ENCODE peak calls at places on chromosome 19, in ten cellular contexts. U is heart right ventricle, O is tibial artery, X is GM23248, W is uterus, B is psoas muscle, Q is AG04450, G is testis, K is cardiac muscle cell, D is thyroid gland. P is an unnamed sample. For H3K27me3, the result is how much of the 10 kb centered on the place peaks cover.

GRCh38 chr19:56637976-56638555 is 4.9 kb upstream of the SMIM17 start:
- DNase-seq in W (peak), K (peak), O (no peak), G (peak), B (peak), D (peak), Q (peak), U (peak), X (peak), P (peak)

GRCh38 chr19:16886305-16886880 is 2.4 kb upstream of the F2RL3 start:
- DNase-seq in X (peak), W (peak), U (peak), D (peak), Q (no peak), O (no peak), B (peak), K (peak), G (peak), P (peak)

GRCh38 chr19:48656840-48657474 is 11.0 kb upstream of the CA11 start:
- DNase-seq in Q (peak), K (peak), O (no peak), D (peak), G (no peak), X (peak), W (no peak), U (no peak), B (no peak), P (peak)

GRCh38 chr19:33199441-33200265 is 5.5 kb downstream of the LRP3 start:
- DNase-seq in U (no peak), Q (no peak), X (peak), G (no peak), O (no peak), B (no peak), K (no peak), W (no peak), D (no peak), P (no peak)

GRCh38 chr19:55372316-55373081 is 2.2 kb upstream of the IL11 start:
- DNase-seq in D (no peak), U (no peak), B (no peak), W (no peak), K (peak), X (peak), O (no peak), G (no peak), Q (no peak), P (no peak)

GRCh38 chr19:43612374-43612773 is 486 bp downstream of the SRRM5 start:
- DNase-seq in K (no peak), W (no peak), B (no peak), X (no peak), G (no peak), Q (no peak), O (no peak), U (no peak), D (no peak), P (no peak)

GRCh38 chr19:17685451-17686026 is 2.6 kb downstream of the UNC13A start:
- DNase-seq in K (no peak), U (no peak), G (no peak), Q (no peak), O (no peak), D (no peak), B (no peak), X (no peak), W (no peak), P (no peak)

GRCh38 chr19:10565028-10565566 is 713 bp downstream of the KRI1 start:
- DNase-seq in W (no peak), U (no peak), Q (no peak), D (peak), X (peak), O (peak), K (peak), B (peak), G (no peak), P (peak)

GRCh38 chr19:47443331-47443730 is 24.0 kb upstream of the MEIS3 start:
- DNase-seq in X (no peak), D (no peak), G (no peak), Q (no peak), B (no peak), K (no peak), O (no peak), U (no peak), W (no peak), P (no peak)

GRCh38 chr19:10831980-10832658 is 3.9 kb downstream of the TMED1 start:
- DNase-seq in K (no peak), W (no peak), G (no peak), O (no peak), U (no peak), D (no peak), Q (no peak), B (no peak), X (no peak), P (no peak)

GRCh38 chr19:55283548-55284393 is at the start of gene BRSK1:
- DNase-seq in W (peak), B (peak), K (peak), D (no peak), X (peak), Q (no peak), G (peak), U (peak), O (no peak), P (no peak)

GRCh38 chr19:10670187-10670586 is 16.0 kb downstream of the ILF3 start:
- DNase-seq in B (no peak), K (no peak), D (no peak), O (no peak), U (no peak), X (peak), G (no peak), Q (no peak), W (no peak), P (no peak)

GRCh38 chr19:33946535-33947323 is 150.1 kb downstream of the KCTD15 start:
- DNase-seq in K (no peak), W (no peak), Q (no peak), X (no peak), B (no peak), U (no peak), G (no peak), D (no peak), O (peak), P (no peak)

GRCh38 chr19:30245401-30246039 is 126.7 kb upstream of the ZNF536 start:
- DNase-seq in D (no peak), B (no peak), K (no peak), G (no peak), O (no peak), U (no peak), X (no peak), W (no peak), Q (no peak), P (no peak)

GRCh38 chr19:49104229-49104864 is 9.8 kb upstream of the LIN7B start:
- DNase-seq in Q (no peak), U (no peak), K (no peak), D (no peak), G (no peak), X (no peak), W (no peak), B (no peak), O (no peak), P (no peak)

GRCh38 chr19:44055870-44056269 is 4.0 kb downstream of the ZNF223 start:
- DNase-seq in D (no peak), B (no peak), G (no peak), U (no peak), O (no peak), X (no peak), Q (no peak), W (no peak), K (no peak), P (no peak)

GRCh38 chr19:35429698-35430097 is 18.4 kb upstream of the FFAR2 start:
- DNase-seq in B (no peak), G (no peak), Q (no peak), X (no peak), K (no peak), D (no peak), W (no peak), U (no peak), O (no peak), P (no peak)

GRCh38 chr19:47487551-47488515 is 3.8 kb upstream of the KPTN start:
- DNase-seq in U (no peak), B (no peak), X (no peak), K (no peak), D (no peak), Q (no peak), O (no peak), W (no peak), G (no peak), P (no peak)

GRCh38 chr19:6794817-6795431 is 22.4 kb downstream of the VAV1 start:
- DNase-seq in B (no peak), Q (no peak), W (no peak), O (no peak), U (no peak), D (no peak), X (peak), K (no peak), G (peak), P (no peak)

GRCh38 chr19:5805465-5806132 is 732 bp downstream of the NRTN start:
- DNase-seq in X (peak), B (no peak), D (peak), Q (no peak), W (no peak), G (peak), U (peak), K (peak), O (no peak), P (peak)

GRCh38 chr19:13865578-13866462 is 11.1 kb upstream of the NANOS3 start:
- DNase-seq in U (no peak), G (no peak), X (peak), B (no peak), O (no peak), D (peak), Q (no peak), K (peak), W (no peak), P (no peak)

GRCh38 chr19:6750062-6750461 is 10.6 kb downstream of the TRIP10 start:
- DNase-seq in G (no peak), U (peak), B (peak), X (no peak), W (no peak), D (no peak), Q (no peak), O (no peak), K (no peak), P (no peak)

GRCh38 chr19:54335164-54335563 is 3.8 kb downstream of the LILRA4 start:
- DNase-seq in O (no peak), W (no peak), G (no peak), U (no peak), X (no peak), B (no peak), K (no peak), Q (no peak), D (no peak), P (no peak)

GRCh38 chr19:13692096-13692495 is 72.2 kb upstream of the MRI1 start:
- DNase-seq in B (no peak), O (no peak), U (no peak), G (no peak), X (peak), K (peak), W (no peak), Q (peak), D (peak), P (no peak)

GRCh38 chr19:4061683-4062575 is 4.8 kb downstream of the ZBTB7A start:
- DNase-seq in U (no peak), X (peak), W (no peak), O (no peak), Q (no peak), G (no peak), D (peak), K (no peak), B (peak), P (peak)

GRCh38 chr19:4208385-4209094 is 20.8 kb upstream of the EBI3 start:
- DNase-seq in D (no peak), O (no peak), K (peak), X (peak), B (no peak), Q (no peak), W (no peak), G (no peak), U (no peak), P (no peak)

GRCh38 chr19:10219678-10220077 is 11.5 kb downstream of the S1PR2 start:
- DNase-seq in K (peak), W (no peak), Q (peak), B (no peak), D (no peak), G (no peak), X (peak), U (no peak), O (no peak), P (peak)

GRCh38 chr19:3224346-3225325 is at the start of gene CELF5:
- DNase-seq in B (peak), X (peak), O (no peak), W (no peak), D (peak), Q (no peak), K (peak), U (peak), G (peak), P (peak)

GRCh38 chr19:48806518-48806817 is 4.4 kb downstream of the BCAT2 start:
- DNase-seq in O (no peak), B (no peak), G (no peak), D (no peak), W (peak), U (no peak), X (no peak), Q (no peak), K (no peak), P (no peak)

GRCh38 chr19:34229721-34230120 is 24.6 kb upstream of the GARRE1 start:
- DNase-seq in Q (no peak), U (no peak), B (no peak), D (no peak), W (no peak), G (no peak), X (no peak), O (no peak), K (no peak), P (no peak)

GRCh38 chr19:15717781-15718180 is 10.0 kb upstream of the OR10H2 start:
- DNase-seq in Q (no peak), K (no peak), U (no peak), O (no peak), W (no peak), D (no peak), X (no peak), G (no peak), B (no peak), P (no peak)

GRCh38 chr19:6888967-6889366 is 1.6 kb downstream of the ADGRE1 start:
- DNase-seq in K (no peak), G (no peak), U (no peak), W (no peak), Q (no peak), O (no peak), X (no peak), B (no peak), D (no peak), P (no peak)

GRCh38 chr19:3670258-3670795 is 29.9 kb downstream of the PIP5K1C start:
- DNase-seq in D (peak), B (peak), Q (peak), G (peak), W (peak), K (peak), O (peak), X (peak), U (peak), P (peak)

GRCh38 chr19:8242212-8242821 is 33.1 kb downstream of the CERS4 start:
- DNase-seq in K (no peak), Q (no peak), B (no peak), G (no peak), U (no peak), O (no peak), X (no peak), W (no peak), D (no peak), P (no peak)

GRCh38 chr19:23420824-23421223 is 25.6 kb upstream of the ZNF91 start:
- DNase-seq in W (no peak), D (no peak), G (no peak), O (no peak), K (no peak), Q (no peak), X (no peak), B (no peak), U (no peak), P (no peak)

GRCh38 chr19:35903550-35904179 is 1.3 kb downstream of the HCST start:
- DNase-seq in O (peak), W (peak), Q (no peak), G (peak), K (peak), D (peak), B (peak), X (peak), U (peak), P (peak)

GRCh38 chr19:32363632-32364031 is 18.2 kb downstream of the ZNF507 start:
- DNase-seq in O (no peak), U (no peak), D (no peak), W (no peak), K (no peak), G (no peak), Q (no peak), X (no peak), B (no peak), P (no peak)

GRCh38 chr19:33678796-33679195 is 57.0 kb downstream of the CHST8 start:
- DNase-seq in K (no peak), U (no peak), W (no peak), D (no peak), B (no peak), X (no peak), G (peak), Q (no peak), O (no peak), P (no peak)

DNA sequence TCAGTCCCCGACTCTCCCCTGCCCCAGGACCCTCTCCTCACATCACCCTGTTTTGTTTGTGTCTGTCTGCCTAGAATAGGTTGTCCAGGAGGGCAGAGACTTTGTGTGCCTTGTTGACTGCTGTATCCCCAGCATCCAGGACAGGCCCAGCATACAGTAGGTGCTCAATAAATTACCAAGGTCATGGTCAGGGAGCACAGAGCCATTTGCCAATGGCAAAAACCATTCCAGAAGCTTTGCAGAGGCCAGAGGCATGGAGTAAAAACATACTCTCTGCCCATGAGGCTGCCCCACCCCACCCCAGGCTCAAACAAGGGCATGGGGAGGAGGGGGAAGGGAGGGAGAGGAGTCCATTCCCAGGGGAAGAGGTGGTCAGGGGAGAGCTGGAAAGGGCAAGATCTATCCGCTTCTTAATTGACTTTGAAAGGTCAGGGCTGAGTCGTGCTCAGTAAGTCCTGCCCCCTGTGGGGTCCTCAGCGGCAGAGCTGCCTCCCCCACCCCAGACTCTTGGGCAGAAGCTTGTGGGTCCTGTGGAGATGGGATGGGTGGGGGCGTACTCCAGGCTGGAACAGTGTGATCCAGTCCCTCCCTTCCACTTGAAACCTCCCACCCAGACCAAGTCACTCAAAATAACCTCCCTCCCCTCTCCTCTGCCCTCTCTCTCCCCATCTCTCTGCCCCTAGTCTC is 4.4 kb downstream of the GPR4 start:
- DNase-seq in X (no peak), G (no peak), O (no peak), W (no peak), Q (no peak), U (no peak), B (no peak), D (no peak), K (no peak), P (no peak)
- H3K27me3 ChIP-seq in X (under half), G (under half), O (under half), W (under half), Q (under half), U (under half), B (under half), D (under half), K (half or more), P (under half)

GRCh38 chr19:1819976-1820255 is 7.8 kb upstream of the ATP8B3 start:
- DNase-seq in O (no peak), Q (no peak), B (no peak), K (no peak), W (no peak), G (no peak), X (no peak), D (no peak), U (no peak), P (no peak)
- H3K27me3 ChIP-seq in O (under half), Q (under half), B (under half), K (under half), W (under half), G (under half), X (under half), D (under half), U (under half), P (under half)

DNA sequence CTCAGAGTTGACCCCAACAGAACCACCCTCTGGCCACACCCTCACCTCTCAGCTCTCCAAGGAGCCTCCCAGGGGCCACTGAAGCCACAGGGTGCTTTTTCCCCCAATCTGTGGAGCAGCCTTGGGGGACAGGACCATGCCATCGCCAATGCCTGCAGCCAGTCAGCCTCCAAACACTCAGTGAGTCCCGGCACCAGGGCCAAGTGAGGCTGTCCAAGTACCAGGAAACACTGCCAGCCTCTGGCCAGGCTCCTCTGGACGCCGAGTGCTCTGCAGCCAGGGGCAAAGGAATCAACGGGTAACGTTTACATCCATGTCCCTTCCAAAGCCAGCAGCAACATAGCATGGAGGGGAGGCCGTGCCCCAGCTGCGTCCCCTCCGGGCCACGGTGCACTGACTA is 9.5 kb upstream of the COMP start:
- DNase-seq in Q (no peak), W (no peak), D (no peak), U (no peak), O (no peak), X (no peak), B (no peak), G (no peak), K (no peak), P (no peak)
- H3K27me3 ChIP-seq in Q (under half), W (under half), D (under half), U (under half), O (under half), X (under half), B (under half), G (under half), K (half or more), P (under half)

GRCh38 chr19:51760811-51761356 is at the start of gene FPR2:
- DNase-seq in Q (no peak), X (no peak), U (no peak), W (no peak), D (no peak), O (no peak), B (no peak), G (no peak), K (no peak), P (no peak)
- H3K27me3 ChIP-seq in Q (under half), X (under half), U (under half), W (under half), D (under half), O (under half), B (under half), G (under half), K (under half), P (under half)

DNA sequence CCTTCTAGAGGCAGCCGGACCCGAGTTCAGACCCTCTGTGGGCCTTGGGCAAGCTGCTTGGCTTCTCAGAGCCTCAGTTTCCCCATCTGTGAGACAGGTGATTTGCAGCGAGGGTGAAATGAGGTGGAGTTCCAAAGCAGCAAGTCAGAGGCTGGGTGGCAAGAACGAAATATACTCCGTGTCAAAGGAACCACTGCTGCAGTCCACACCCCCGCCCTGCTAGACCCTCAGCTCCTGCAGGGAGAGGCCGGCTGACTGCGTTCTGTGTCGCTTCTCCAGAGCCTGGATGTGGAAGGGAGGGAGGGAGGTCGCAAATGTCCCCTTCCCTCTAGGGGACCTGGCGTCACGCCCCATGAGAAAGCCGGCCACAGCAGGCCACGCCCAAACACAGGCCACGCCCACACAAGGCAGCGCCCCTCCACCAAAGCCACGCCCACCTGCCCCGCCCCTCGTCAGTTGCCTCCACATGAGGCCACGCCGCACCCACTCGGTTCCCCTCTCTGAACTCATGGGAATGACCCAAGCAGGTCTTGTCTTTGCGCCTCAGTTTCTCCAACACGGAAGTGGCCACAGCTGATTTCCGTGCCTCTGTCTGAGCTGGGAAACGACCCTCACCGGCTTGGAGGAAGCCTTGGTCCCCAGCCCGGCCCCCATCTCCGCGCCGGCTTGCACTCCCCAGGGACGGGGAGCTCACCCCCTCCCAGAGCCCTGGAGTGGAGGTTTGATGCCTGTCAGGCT is 38.3 kb upstream of the TCF3 start:
- DNase-seq in U (no peak), X (peak), B (no peak), Q (no peak), G (peak), O (no peak), D (peak), K (peak), W (no peak), P (peak)
- H3K27me3 ChIP-seq in U (half or more), X (under half), B (under half), Q (under half), G (under half), O (under half), D (under half), K (half or more), W (under half), P (under half)

GRCh38 chr19:1522061-1522460 is 1.8 kb upstream of the PLK5 start:
- DNase-seq in Q (no peak), B (no peak), W (no peak), G (peak), X (no peak), U (no peak), K (peak), D (no peak), O (no peak), P (no peak)
- H3K27me3 ChIP-seq in Q (under half), B (under half), W (under half), G (under half), X (under half), U (under half), K (half or more), D (under half), O (under half), P (under half)